ENCODE peak calls at places on chromosomes 12 and 14, in ten cellular contexts. I is IMR-90, C is prostate gland, Z is AG04450, E is fibroblast of the aortic adventitia, J is mammary epithelial cell, F is GM20000, X is NB4, H is fibroblast of pulmonary artery, B is BE2C. M is an unnamed sample.

GRCh38 chr12:24057920-24058476 is 108.5 kb upstream of the SOX5 start:
- DNase-seq in B (peak; percentile 29), C (no peak), E (no peak), F (no peak), X (no peak), I (no peak), H (no peak), Z (no peak), J (no peak), M (no peak)

GRCh38 chr14:79417961-79418360 is 793.3 kb downstream of the DIO2 start:
- DNase-seq in F (no peak), X (no peak), Z (no peak), C (no peak), J (no peak), I (peak; percentile 57), B (no peak), H (peak; percentile 30), E (peak; percentile 7), M (no peak)

GRCh38 chr14:50542941-50543418 is 10.6 kb upstream of the MAP4K5 start:
- DNase-seq in C (peak; percentile 44), Z (no peak), J (peak; percentile 60), B (peak; percentile 50), H (peak; percentile 69), F (peak; percentile 66), X (peak; percentile 69), E (peak; percentile 69), I (peak; percentile 61), M (no peak)

GRCh38 chr12:95224202-95225170 is 6.9 kb downstream of the VEZT start:
- DNase-seq in F (no peak), I (peak; percentile 84), C (no peak), X (no peak), E (peak; percentile 75), Z (no peak), J (peak; percentile 75), H (peak; percentile 53), B (no peak), M (no peak)

GRCh38 chr12:94020335-94020734 is 128.0 kb upstream of the PLXNC1 start:
- DNase-seq in J (no peak), C (no peak), B (no peak), F (no peak), Z (no peak), X (no peak), E (no peak), I (no peak), H (peak; percentile 4), M (no peak)

GRCh38 chr14:26598081-26598671 is 343 bp upstream of the NOVA1 start:
- DNase-seq in B (peak; percentile 89), Z (peak; percentile 50), F (peak; percentile 17), X (no peak), C (peak; percentile 64), I (peak; percentile 82), J (no peak), E (peak; percentile 93), H (peak; percentile 98), M (peak; percentile 52)

GRCh38 chr14:101123639-101124525 is 220.4 kb upstream of the RTL1 start:
- DNase-seq in E (no peak), B (peak; percentile 2), X (no peak), I (no peak), J (no peak), F (no peak), Z (no peak), H (no peak), C (peak; percentile 2), M (no peak)

GRCh38 chr12:73321319-73321718 is 1049.1 kb downstream of the TRHDE start:
- DNase-seq in E (no peak), J (no peak), X (no peak), I (no peak), H (no peak), B (no peak), Z (no peak), C (no peak), F (no peak), M (no peak)

GRCh38 chr12:81439344-81439743 is 319.8 kb downstream of the PPFIA2 start:
- DNase-seq in B (no peak), H (no peak), J (no peak), Z (no peak), X (no peak), I (no peak), E (no peak), F (no peak), C (no peak), M (no peak)

GRCh38 chr14:95218472-95219193 is 61.3 kb upstream of the DICER1 start:
- DNase-seq in H (no peak), B (no peak), C (no peak), I (no peak), F (no peak), X (no peak), Z (no peak), E (no peak), J (no peak), M (no peak)

GRCh38 chr12:6953417-6954315 is 2.5 kb downstream of the PTPN6 start:
- DNase-seq in H (peak; percentile 59), B (no peak), C (no peak), I (no peak), X (peak; percentile 95), E (no peak), F (peak; percentile 81), J (no peak), Z (no peak), M (no peak)

GRCh38 chr12:63036216-63036973 is 101.4 kb upstream of the PPM1H start:
- DNase-seq in I (no peak), F (no peak), J (no peak), H (no peak), E (no peak), B (no peak), Z (no peak), X (no peak), C (no peak), M (no peak)

GRCh38 chr14:94345344-94346072 is 22.4 kb upstream of the SERPINA6 start:
- DNase-seq in E (peak; percentile 93), H (peak; percentile 91), J (peak; percentile 91), I (peak; percentile 93), Z (peak; percentile 67), C (no peak), F (no peak), B (no peak), X (no peak), M (no peak)

GRCh38 chr12:87671757-87672156 is 357.4 kb downstream of the C12orf50 start:
- DNase-seq in E (no peak), B (no peak), F (no peak), X (no peak), J (no peak), Z (no peak), H (no peak), I (no peak), C (no peak), M (no peak)

GRCh38 chr12:87670448-87670847 is 358.8 kb downstream of the C12orf50 start:
- DNase-seq in X (no peak), H (no peak), B (no peak), F (no peak), E (no peak), C (no peak), I (no peak), J (no peak), Z (no peak), M (no peak)

GRCh38 chr12:87661770-87662402 is 367.3 kb downstream of the C12orf50 start:
- DNase-seq in B (no peak), E (peak; percentile 40), C (no peak), I (peak; percentile 3), J (no peak), Z (no peak), F (no peak), X (peak; percentile 6), H (no peak), M (no peak)

DNA sequence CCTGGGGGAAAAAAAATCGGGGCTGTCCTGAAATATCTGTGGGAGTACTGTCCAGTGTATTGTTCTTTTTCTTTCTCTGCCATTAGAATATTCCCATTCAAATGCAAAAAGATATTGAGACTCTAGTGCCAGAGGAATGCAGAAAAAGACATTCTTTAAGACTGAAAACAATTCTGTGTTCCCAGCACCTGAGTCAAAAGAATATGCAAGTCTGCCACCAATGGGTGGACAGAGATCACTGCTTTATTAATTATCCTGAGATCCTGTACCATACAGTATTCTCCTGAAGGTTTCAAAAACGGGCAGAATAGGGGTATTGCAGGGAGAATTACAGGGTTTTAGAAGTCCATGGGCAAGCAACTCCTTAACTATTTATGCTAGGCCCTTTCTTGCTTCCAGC is 361.8 kb downstream of the C12orf50 start:
- DNase-seq in B (no peak), F (no peak), I (peak; percentile 35), Z (no peak), E (peak; percentile 90), X (peak; percentile 23), H (peak; percentile 84), J (peak; percentile 31), C (no peak), M (no peak)
- TF ChIP-seq CTCF in B (peak; percentile 57), F (no peak), I (peak; percentile 39), Z (peak; percentile 20), E (peak; percentile 56), X (no peak), H (peak; percentile 54), J (peak; percentile 66), C (no peak), M (peak; percentile 68)

DNA sequence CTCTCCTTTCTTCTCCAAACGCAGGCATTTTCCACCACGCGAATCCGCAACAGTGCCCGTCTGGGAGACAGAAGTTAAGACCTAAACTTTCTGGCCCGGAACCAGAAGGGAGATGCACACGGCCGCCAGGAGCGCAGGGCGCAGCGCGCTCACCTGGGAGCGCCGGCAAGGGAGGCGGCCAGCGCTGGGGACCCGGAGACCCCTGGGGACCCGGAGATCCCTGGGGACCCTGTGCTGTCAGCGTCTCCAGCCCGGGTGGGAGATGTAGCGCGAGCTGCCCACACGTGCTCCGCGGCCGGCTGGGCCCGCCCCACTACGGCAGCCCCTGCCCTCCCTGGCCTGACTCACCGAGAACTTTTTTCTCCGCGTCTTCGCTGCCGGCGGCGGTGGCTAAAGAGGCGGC is 620 bp downstream of the YBX3 start:
- DNase-seq in X (peak; percentile 77), F (peak; percentile 79), H (peak; percentile 57), C (no peak), B (no peak), E (peak; percentile 56), I (peak; percentile 65), J (peak; percentile 60), Z (peak; percentile 18), M (peak; percentile 32)
- TF ChIP-seq CTCF in X (no peak), F (no peak), H (no peak), C (no peak), B (no peak), E (peak; percentile 21), I (no peak), J (no peak), Z (peak; percentile 38), M (no peak)

GRCh38 chr14:38016497-38016896 is 191.2 kb upstream of the SSTR1 start:
- DNase-seq in B (peak; percentile 50), E (no peak), Z (no peak), H (no peak), C (no peak), X (peak; percentile 13), I (no peak), J (no peak), F (no peak), M (no peak)
- TF ChIP-seq CTCF in B (peak; percentile 81), E (no peak), Z (peak; percentile 33), H (peak; percentile 37), C (no peak), X (peak; percentile 41), I (no peak), J (no peak), F (no peak), M (peak; percentile 20)

DNA sequence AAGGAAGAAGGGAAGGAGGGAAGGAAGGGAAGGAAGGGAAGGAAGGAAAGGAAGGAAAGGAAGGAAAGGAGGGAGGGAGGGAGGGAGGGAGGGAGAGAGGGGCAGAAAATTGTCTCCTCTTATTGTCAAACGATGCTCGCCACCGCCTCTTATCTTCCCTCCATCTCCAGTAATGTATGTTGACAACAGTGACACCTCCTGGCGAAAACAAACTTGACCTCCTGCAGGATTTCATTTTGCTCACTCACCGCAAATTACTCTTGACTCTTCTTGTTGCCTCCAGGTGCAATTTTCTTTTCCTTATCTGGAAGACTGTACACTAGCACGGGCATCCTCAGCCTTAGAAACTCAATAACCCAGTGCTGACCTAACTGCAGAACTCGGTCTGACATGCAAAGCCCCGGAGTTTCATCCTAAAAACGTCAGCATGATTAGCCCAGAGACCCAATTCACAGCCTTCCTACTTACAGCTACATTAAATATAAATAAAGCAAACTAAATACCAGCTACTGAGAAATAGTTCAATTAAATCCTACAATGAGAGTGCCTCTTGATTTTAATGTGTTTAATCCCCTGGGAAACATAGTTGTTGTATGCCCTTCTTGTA is 512.4 kb upstream of the TMPO start:
- DNase-seq in Z (no peak), H (peak; percentile 22), F (peak; percentile 32), J (peak; percentile 48), I (peak; percentile 1), X (peak; percentile 72), B (peak; percentile 40), E (peak; percentile 1), C (peak; percentile 46), M (no peak)
- TF ChIP-seq CTCF in Z (peak; percentile 20), H (peak; percentile 32), F (peak; percentile 35), J (peak; percentile 59), I (peak; percentile 28), X (peak; percentile 71), B (peak; percentile 37), E (peak; percentile 8), C (peak; percentile 12), M (peak; percentile 46)